ENCODE peak calls at places on chromosomes 11 and 22, in eight cellular contexts. N is uterus, U is thyroid gland, H is breast epithelium, R is heart left ventricle, I is A549, G is HCT116, F is prostate gland. K is an unnamed sample.

GRCh38 chr11:59208956-59209355 is 3.8 kb downstream of the MPEG1 start:
- DNase-seq in N (no peak), U (peak), H (no peak), R (no peak), I (no peak), G (no peak), F (no peak), K (no peak)

GRCh38 chr11:74388678-74389327 is 9.4 kb downstream of the PGM2L1 start:
- DNase-seq in N (peak), U (peak), H (no peak), R (peak), I (peak), G (no peak), F (peak), K (peak)

GRCh38 chr22:24894998-24895397 is 51.5 kb downstream of the LHFPL7 start:
- DNase-seq in N (peak), U (peak), H (peak), R (peak), I (peak), G (peak), F (peak), K (no peak)

GRCh38 chr11:28072321-28072720 is 35.6 kb downstream of the KIF18A start:
- DNase-seq in N (no peak), U (no peak), H (no peak), R (no peak), I (no peak), G (no peak), F (no peak), K (no peak)

GRCh38 chr11:83816572-83817187 is 530.5 kb upstream of the CCDC90B start:
- DNase-seq in N (no peak), U (no peak), H (no peak), R (no peak), I (peak), G (no peak), F (no peak), K (peak)

GRCh38 chr11:114195981-114196731 is 100.0 kb upstream of the NNMT start:
- DNase-seq in N (no peak), U (peak), H (no peak), R (no peak), I (no peak), G (no peak), F (peak), K (peak)

GRCh38 chr11:2930705-2931415 is 1.6 kb upstream of the PHLDA2 start:
- DNase-seq in N (no peak), U (peak), H (peak), R (peak), I (peak), G (peak), F (peak), K (peak)

GRCh38 chr11:75240381-75241035 is at the start of gene TPBGL:
- DNase-seq in N (peak), U (no peak), H (no peak), R (peak), I (no peak), G (no peak), F (no peak), K (no peak)

GRCh38 chr11:36469881-36470802 is 39.9 kb downstream of the TRAF6 start:
- DNase-seq in N (no peak), U (no peak), H (no peak), R (no peak), I (no peak), G (no peak), F (no peak), K (no peak)

GRCh38 chr22:50678651-50679521 is 6.3 kb downstream of the SHANK3 start:
- DNase-seq in N (no peak), U (no peak), H (no peak), R (no peak), I (no peak), G (no peak), F (no peak), K (no peak)

GRCh38 chr11:134489728-134490127 is 77.7 kb upstream of the B3GAT1 start:
- DNase-seq in N (no peak), U (no peak), H (no peak), R (no peak), I (no peak), G (no peak), F (no peak), K (no peak)

GRCh38 chr11:44246726-44247125 is 63.2 kb downstream of the ALX4 start:
- DNase-seq in N (no peak), U (peak), H (no peak), R (peak), I (no peak), G (no peak), F (no peak), K (no peak)

GRCh38 chr11:25625094-25625493 is 706.8 kb upstream of the ANO3 start:
- DNase-seq in N (no peak), U (no peak), H (no peak), R (no peak), I (no peak), G (no peak), F (no peak), K (no peak)

GRCh38 chr22:40044870-40045834 is 50.4 kb downstream of the FAM83F start:
- DNase-seq in N (peak), U (peak), H (peak), R (peak), I (peak), G (no peak), F (no peak), K (peak)

GRCh38 chr11:86523738-86524602 is 148.4 kb downstream of the ME3 start:
- DNase-seq in N (no peak), U (no peak), H (no peak), R (no peak), I (peak), G (peak), F (no peak), K (peak)

GRCh38 chr11:76251576-76251975 is 45.3 kb upstream of the WNT11 start:
- DNase-seq in N (no peak), U (no peak), H (no peak), R (no peak), I (no peak), G (no peak), F (no peak), K (no peak)

GRCh38 chr11:78110830-78111229 is 28.6 kb downstream of the ALG8 start:
- DNase-seq in N (no peak), U (no peak), H (no peak), R (no peak), I (no peak), G (no peak), F (no peak), K (no peak)

GRCh38 chr11:101128571-101129202 is 926 bp downstream of the PGR start:
- DNase-seq in N (peak), U (no peak), H (no peak), R (no peak), I (no peak), G (no peak), F (no peak), K (no peak)

GRCh38 chr11:79441159-79441875 is 487 bp upstream of the TENM4 start:
- DNase-seq in N (no peak), U (peak), H (no peak), R (no peak), I (no peak), G (no peak), F (no peak), K (no peak)

GRCh38 chr11:60754887-60755286 is 1.8 kb upstream of the MS4A15 start:
- DNase-seq in N (no peak), U (no peak), H (peak), R (no peak), I (no peak), G (no peak), F (no peak), K (no peak)

GRCh38 chr22:45968751-45969413 is 8.1 kb downstream of the WNT7B start:
- DNase-seq in N (no peak), U (no peak), H (no peak), R (no peak), I (no peak), G (peak), F (no peak), K (no peak)

GRCh38 chr11:103338621-103339484 is 229.6 kb downstream of the DYNC2H1 start:
- DNase-seq in N (no peak), U (no peak), H (no peak), R (no peak), I (peak), G (no peak), F (no peak), K (peak)

GRCh38 chr11:105448703-105449079 is 161.2 kb upstream of the GRIA4 start:
- DNase-seq in N (no peak), U (no peak), H (no peak), R (no peak), I (no peak), G (no peak), F (no peak), K (no peak)

GRCh38 chr11:68583047-68583446 is 101.3 kb upstream of the GAL start:
- DNase-seq in N (no peak), U (no peak), H (no peak), R (no peak), I (no peak), G (no peak), F (no peak), K (no peak)

GRCh38 chr11:56885182-56885581 is 103.5 kb upstream of the OR5AK2 start:
- DNase-seq in N (no peak), U (peak), H (no peak), R (no peak), I (peak), G (no peak), F (peak), K (no peak)

GRCh38 chr22:31230155-31230870 is 18.2 kb downstream of the LIMK2 start:
- DNase-seq in N (no peak), U (no peak), H (no peak), R (no peak), I (no peak), G (no peak), F (no peak), K (no peak)

GRCh38 chr11:76699461-76700091 is 29.0 kb upstream of the LRRC32 start:
- DNase-seq in N (no peak), U (no peak), H (no peak), R (no peak), I (no peak), G (no peak), F (no peak), K (peak)

GRCh38 chr11:34311126-34311525 is 46.7 kb downstream of the ABTB2 start:
- DNase-seq in N (no peak), U (peak), H (no peak), R (peak), I (no peak), G (no peak), F (no peak), K (no peak)

GRCh38 chr11:77322926-77323590 is 21.6 kb upstream of the GDPD4 start:
- DNase-seq in N (no peak), U (peak), H (no peak), R (no peak), I (no peak), G (no peak), F (no peak), K (no peak)

GRCh38 chr22:41092847-41093371 is 517 bp downstream of the EP300 start:
- DNase-seq in N (peak), U (peak), H (no peak), R (no peak), I (peak), G (no peak), F (peak), K (peak)

GRCh38 chr11:67700548-67701262 is 26.3 kb upstream of the ALDH3B2 start:
- DNase-seq in N (no peak), U (peak), H (no peak), R (no peak), I (no peak), G (no peak), F (no peak), K (no peak)

GRCh38 chr22:43008921-43009320 is 6.0 kb downstream of the PACSIN2 start:
- DNase-seq in N (no peak), U (no peak), H (no peak), R (no peak), I (no peak), G (no peak), F (no peak), K (no peak)

GRCh38 chr11:104402812-104403521 is 239.0 kb upstream of the PDGFD start:
- DNase-seq in N (no peak), U (no peak), H (no peak), R (no peak), I (no peak), G (no peak), F (no peak), K (no peak)

GRCh38 chr11:3796796-3797328 is 492 bp downstream of the NUP98 start:
- DNase-seq in N (no peak), U (peak), H (peak), R (no peak), I (no peak), G (no peak), F (no peak), K (no peak)

GRCh38 chr11:102313225-102313940 is 3.9 kb upstream of the BIRC3 start:
- DNase-seq in N (no peak), U (no peak), H (no peak), R (no peak), I (peak), G (no peak), F (no peak), K (no peak)

GRCh38 chr22:46057762-46058420 is 80.9 kb upstream of the WNT7B start:
- DNase-seq in N (peak), U (no peak), H (peak), R (peak), I (no peak), G (no peak), F (peak), K (no peak)

GRCh38 chr11:86592047-86592564 is 80.3 kb downstream of the ME3 start:
- DNase-seq in N (no peak), U (peak), H (no peak), R (no peak), I (no peak), G (no peak), F (no peak), K (no peak)

GRCh38 chr11:65429069-65429681 is 6.6 kb downstream of the NEAT1 start:
- DNase-seq in N (peak), U (peak), H (peak), R (peak), I (peak), G (no peak), F (peak), K (no peak)

GRCh38 chr11:65427691-65428577 is 5.3 kb downstream of the NEAT1 start:
- DNase-seq in N (peak), U (peak), H (peak), R (peak), I (peak), G (peak), F (peak), K (no peak)

GRCh38 chr11:65426839-65427690 is 4.5 kb downstream of the NEAT1 start:
- DNase-seq in N (peak), U (peak), H (peak), R (peak), I (peak), G (peak), F (peak), K (peak)

GRCh38 chr11:65429724-65430405 is 7.3 kb downstream of the NEAT1 start:
- DNase-seq in N (peak), U (peak), H (peak), R (peak), I (peak), G (no peak), F (peak), K (peak)

DNA sequence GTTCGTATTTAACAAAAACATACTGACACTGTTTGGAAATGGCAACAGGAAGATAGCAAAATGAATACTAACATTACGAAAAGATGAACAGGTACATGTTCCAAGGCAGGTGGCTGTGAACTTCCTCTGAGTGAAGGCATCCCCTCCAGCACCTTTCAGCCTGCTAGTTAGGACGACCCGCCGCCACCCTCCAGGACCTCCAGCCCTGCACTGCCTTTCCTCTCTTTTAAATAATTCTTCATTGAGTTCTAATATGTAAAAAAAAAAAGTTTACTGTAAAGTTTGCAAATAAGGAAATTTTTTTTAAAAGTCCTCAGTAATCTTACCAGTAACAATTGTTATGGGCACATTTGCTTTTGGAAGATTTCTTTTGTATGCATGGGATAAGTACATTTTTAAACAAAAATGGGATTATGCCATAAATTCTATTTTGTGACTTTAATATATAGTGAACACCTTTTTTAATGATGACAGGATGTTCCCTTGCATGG is 6.0 kb downstream of the NEAT1 start:
- DNase-seq in N (peak), U (peak), H (peak), R (peak), I (no peak), G (no peak), F (peak), K (peak)
- TF ChIP-seq POLR2A in N (no peak), U (no peak), H (peak), R (peak), I (peak), G (no peak), F (no peak), K (no peak)

DNA sequence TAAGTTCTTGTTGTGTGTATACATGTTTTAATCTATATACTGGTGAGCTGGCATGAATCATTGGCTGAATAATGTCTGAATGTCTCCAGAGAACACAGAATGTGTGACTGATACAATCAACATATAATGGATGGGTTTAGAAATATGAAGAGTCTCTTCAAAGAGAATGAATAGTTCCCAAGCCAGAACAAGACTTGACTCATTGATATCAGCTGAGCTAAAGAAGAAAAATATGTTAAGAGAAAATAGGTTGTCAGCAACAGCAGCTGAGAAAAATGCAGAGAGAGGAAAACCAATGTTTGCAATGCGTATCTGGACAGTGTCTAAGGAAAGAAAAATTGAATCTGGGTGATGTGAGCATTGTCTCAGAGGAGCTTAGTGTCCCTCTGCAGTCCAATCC is 1281.8 kb upstream of the TENM4 start:
- DNase-seq in N (no peak), U (no peak), H (no peak), R (no peak), I (no peak), G (no peak), F (no peak), K (no peak)
- TF ChIP-seq POLR2A in N (no peak), U (no peak), H (no peak), R (no peak), I (no peak), G (no peak), F (no peak), K (no peak)

GRCh38 chr11:616320-617220 is 820 bp upstream of the IRF7 start:
- DNase-seq in N (no peak), U (no peak), H (no peak), R (no peak), I (no peak), G (no peak), F (no peak), K (no peak)

GRCh38 chr11:614583-615452 is 932 bp downstream of the IRF7 start:
- DNase-seq in N (no peak), U (peak), H (no peak), R (no peak), I (no peak), G (no peak), F (peak), K (no peak)

GRCh38 chr11:617248-617911 is 1.6 kb upstream of the IRF7 start:
- DNase-seq in N (no peak), U (no peak), H (no peak), R (no peak), I (no peak), G (no peak), F (no peak), K (no peak)

GRCh38 chr11:614091-614582 is 1.6 kb downstream of the IRF7 start:
- DNase-seq in N (no peak), U (no peak), H (no peak), R (no peak), I (no peak), G (no peak), F (no peak), K (no peak)

DNA sequence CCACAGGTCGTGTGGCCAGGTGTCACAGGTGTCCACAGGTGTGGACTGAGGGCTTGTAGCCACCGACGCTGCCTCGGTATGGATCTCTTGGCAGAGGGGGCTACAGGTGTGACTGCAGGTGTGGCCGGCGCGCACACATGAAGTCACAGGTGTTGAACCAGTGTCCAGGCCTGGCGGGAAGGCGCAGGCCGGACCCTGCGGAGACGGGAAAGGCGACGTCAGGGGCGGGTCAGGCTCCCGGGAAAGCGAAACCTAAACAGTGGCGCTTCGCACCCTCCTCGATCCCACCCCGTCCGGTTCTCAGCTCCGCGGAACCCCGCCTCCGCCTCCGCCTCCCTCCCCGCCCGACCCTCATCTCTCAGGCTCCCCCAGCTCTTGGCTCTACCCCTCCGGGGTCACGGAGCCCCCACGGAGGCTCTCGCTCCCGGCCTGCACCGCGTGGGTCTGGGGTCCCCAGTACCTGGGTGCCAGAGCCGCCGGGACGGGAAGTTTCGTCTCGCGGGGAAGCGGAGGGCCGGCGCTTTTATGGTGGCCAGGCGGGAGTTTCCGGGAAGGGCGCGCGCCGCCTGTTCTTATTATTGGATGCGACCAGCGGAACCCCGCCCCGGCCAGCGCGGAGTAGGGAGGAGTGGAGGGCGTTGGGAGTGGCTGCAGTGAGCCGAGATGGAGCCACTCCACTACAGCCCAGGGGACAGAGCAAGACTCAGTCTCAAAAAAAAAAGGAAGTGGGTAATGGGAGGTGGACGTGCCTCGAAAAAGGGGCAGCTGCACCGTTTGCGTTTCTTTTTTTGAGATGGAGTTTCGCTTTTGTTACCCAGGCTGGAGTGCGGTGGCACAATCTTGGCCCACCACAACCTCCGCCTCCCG is at the start of gene IRF7:
- DNase-seq in N (peak), U (peak), H (peak), R (peak), I (peak), G (peak), F (peak), K (peak)
- TF ChIP-seq POLR2A in N (peak), U (no peak), H (peak), R (no peak), I (peak), G (peak), F (peak), K (peak)

GRCh38 chr11:66498508-66498907 is 11.9 kb upstream of the BBS1 start:
- DNase-seq in N (no peak), U (no peak), H (no peak), R (no peak), I (no peak), G (no peak), F (no peak), K (no peak)
- TF ChIP-seq POLR2A in N (no peak), U (no peak), H (no peak), R (no peak), I (no peak), G (no peak), F (no peak), K (no peak)

GRCh38 chr11:126346586-126346940 is 8.9 kb upstream of the ST3GAL4 start:
- DNase-seq in N (no peak), U (no peak), H (no peak), R (no peak), I (no peak), G (no peak), F (no peak), K (no peak)
- TF ChIP-seq POLR2A in N (no peak), U (no peak), H (no peak), R (no peak), I (no peak), G (no peak), F (no peak), K (peak)

DNA sequence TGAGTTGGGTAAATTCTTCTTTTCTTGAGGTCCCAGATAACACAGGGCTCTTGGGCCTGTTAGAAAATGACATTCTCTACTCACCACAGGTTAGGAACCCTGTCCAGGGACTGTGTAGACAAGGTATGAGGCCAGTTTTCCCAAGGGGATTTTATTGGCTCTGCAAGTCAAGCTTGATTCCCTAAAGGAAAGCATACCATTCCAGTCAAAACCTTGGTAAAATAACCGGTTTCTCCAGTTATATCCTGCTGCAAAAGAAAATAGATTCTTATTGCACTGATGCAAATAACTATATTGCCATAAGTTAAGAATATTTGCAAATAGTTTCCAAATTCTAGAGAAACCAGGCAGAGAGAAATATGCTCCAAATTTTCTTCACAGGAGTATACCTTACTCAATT is 9.6 kb upstream of the FOLR3 start:
- DNase-seq in N (no peak), U (no peak), H (no peak), R (no peak), I (no peak), G (no peak), F (no peak), K (no peak)
- TF ChIP-seq POLR2A in N (no peak), U (no peak), H (no peak), R (no peak), I (no peak), G (no peak), F (no peak), K (no peak)